ENCODE peak calls at places on chromosomes 11 and 22, in ten cellular contexts. E is upper lobe of right lung, S is SJCRH30, D is heart left ventricle, P is bronchial epithelial cell, F is GM23248, B is GM23338, A is tibial nerve, Y is AG09309, U is colonic mucosa. G is an unnamed sample.

GRCh38 chr22:28899199-28899853 is 16.0 kb downstream of the ZNRF3 start:
- DNase-seq in U (no peak), P (peak), D (no peak), A (no peak), Y (no peak), F (no peak), B (no peak), E (no peak), S (no peak), G (no peak)

GRCh38 chr11:96061730-96062524 is 138.0 kb upstream of the MTMR2 start:
- DNase-seq in Y (no peak), P (peak), A (no peak), D (no peak), S (no peak), B (no peak), F (peak), E (no peak), U (no peak), G (no peak)

GRCh38 chr11:37710031-37710430 is 1112.0 kb upstream of the RAG2 start:
- DNase-seq in B (no peak), S (no peak), F (no peak), P (no peak), A (no peak), D (no peak), U (no peak), Y (peak), E (no peak), G (no peak)

GRCh38 chr11:107908211-107908610 is 20.0 kb upstream of the RAB39A start:
- DNase-seq in A (no peak), D (no peak), S (no peak), U (no peak), B (no peak), E (no peak), Y (no peak), P (no peak), F (no peak), G (no peak)

GRCh38 chr11:62680825-62681240 is 2.0 kb upstream of the UBXN1 start:
- DNase-seq in U (peak), A (peak), E (no peak), S (peak), F (peak), D (peak), Y (no peak), P (peak), B (peak), G (peak)

GRCh38 chr11:110112457-110112856 is 19.3 kb downstream of the ZC3H12C start:
- DNase-seq in D (no peak), A (no peak), P (no peak), U (no peak), E (no peak), F (no peak), B (peak), Y (no peak), S (no peak), G (no peak)

GRCh38 chr11:73465019-73465675 is 88.9 kb downstream of the RELT start:
- DNase-seq in F (peak), P (no peak), E (no peak), U (no peak), S (no peak), D (no peak), A (no peak), B (no peak), Y (no peak), G (no peak)

GRCh38 chr11:128720522-128720985 is 26.7 kb downstream of the FLI1 start:
- DNase-seq in A (no peak), P (no peak), B (peak), U (no peak), D (no peak), Y (no peak), E (no peak), S (no peak), F (no peak), G (no peak)

GRCh38 chr11:104442320-104442719 is 278.4 kb upstream of the PDGFD start:
- DNase-seq in F (no peak), U (no peak), E (no peak), A (no peak), B (no peak), P (peak), Y (no peak), S (no peak), D (no peak), G (no peak)

GRCh38 chr11:35340715-35341114 is 78.6 kb downstream of the SLC1A2 start:
- DNase-seq in E (no peak), B (no peak), Y (no peak), P (no peak), D (no peak), F (no peak), S (no peak), A (no peak), U (no peak), G (no peak)

GRCh38 chr11:43830928-43831440 is 49.6 kb upstream of the ALKBH3 start:
- DNase-seq in A (no peak), U (no peak), F (peak), P (peak), E (no peak), Y (peak), S (peak), B (no peak), D (peak), G (no peak)

GRCh38 chr11:8813658-8814057 is 97.3 kb upstream of the AKIP1 start:
- DNase-seq in S (peak), D (peak), F (peak), B (peak), A (peak), Y (no peak), U (peak), P (peak), E (peak), G (peak)

GRCh38 chr11:65717906-65718305 is 2.7 kb downstream of the RNASEH2C start:
- DNase-seq in U (no peak), B (no peak), E (no peak), S (no peak), P (no peak), F (no peak), D (no peak), Y (no peak), A (no peak), G (no peak)
- H3K4me3 ChIP-seq in U (no peak), B (no peak), E (no peak), S (no peak), P (no peak), F (no peak), D (no peak), Y (no peak), A (no peak), G (no peak)

GRCh38 chr11:86951706-86952105 is 3.5 kb downstream of the FZD4 start:
- DNase-seq in B (no peak), A (no peak), E (no peak), S (no peak), Y (no peak), U (no peak), D (no peak), F (no peak), P (no peak), G (no peak)

GRCh38 chr11:86954288-86955110 is 696 bp downstream of the FZD4 start:
- DNase-seq in U (peak), Y (no peak), F (peak), P (no peak), E (peak), D (peak), A (peak), B (peak), S (peak), G (peak)

GRCh38 chr11:86952221-86952875 is 2.8 kb downstream of the FZD4 start:
- DNase-seq in B (no peak), D (no peak), A (no peak), E (no peak), P (no peak), S (no peak), Y (no peak), U (no peak), F (no peak), G (no peak)

GRCh38 chr11:86955111-86955673 is at the start of gene FZD4:
- DNase-seq in U (peak), F (peak), B (peak), P (peak), E (peak), A (peak), D (peak), Y (peak), S (peak), G (peak)

DNA sequence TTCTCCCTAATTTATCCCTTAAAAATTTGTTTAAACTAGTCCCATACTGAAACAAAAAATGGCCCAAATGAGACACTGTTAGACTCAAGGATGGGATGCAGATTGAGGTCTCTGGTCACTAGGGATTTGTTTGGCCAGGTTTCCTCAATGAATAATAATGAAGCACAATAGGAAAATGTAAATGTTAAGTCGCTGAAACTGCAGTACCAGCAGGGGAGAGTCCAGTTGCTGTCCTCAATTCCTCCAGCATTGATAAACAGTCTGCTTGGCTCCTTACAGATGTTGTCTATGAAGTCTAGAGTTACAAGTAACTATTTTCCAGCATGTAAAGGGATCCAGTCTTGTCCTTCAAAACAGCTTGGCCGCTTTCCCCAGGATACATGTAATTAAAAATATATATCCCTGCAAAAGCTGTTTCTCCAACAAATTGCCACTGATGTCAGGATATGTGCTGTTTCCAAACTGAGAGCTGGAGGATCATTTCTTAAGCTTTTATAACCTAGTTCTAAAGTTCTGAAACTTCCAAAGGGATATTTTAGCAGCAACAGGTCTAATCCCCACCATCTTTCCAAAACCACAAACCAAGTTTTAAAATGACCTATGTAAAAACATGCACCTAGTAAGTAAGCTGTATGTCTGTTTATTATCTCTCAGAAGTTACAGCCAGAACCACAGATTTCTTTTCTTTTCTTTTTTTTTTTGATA is 2.1 kb downstream of the FZD4 start:
- DNase-seq in F (peak), A (no peak), D (no peak), S (peak), U (no peak), B (peak), P (no peak), Y (no peak), E (no peak), G (no peak)
- H3K4me3 ChIP-seq in F (peak), A (peak), D (peak), S (no peak), U (peak), B (no peak), P (no peak), Y (peak), E (peak), G (peak)

GRCh38 chr11:10566257-10566956 is 2.1 kb downstream of the LYVE1 start:
- DNase-seq in U (no peak), F (peak), D (no peak), B (no peak), P (peak), E (no peak), A (no peak), S (no peak), Y (no peak), G (no peak)
- H3K4me3 ChIP-seq in U (no peak), F (no peak), D (peak), B (no peak), P (no peak), E (peak), A (no peak), S (no peak), Y (no peak), G (no peak)

GRCh38 chr11:132075447-132075846 is 705.0 kb downstream of the NTM start:
- DNase-seq in U (no peak), E (no peak), P (no peak), S (no peak), F (no peak), A (no peak), B (no peak), Y (no peak), D (no peak), G (no peak)

GRCh38 chr11:132073787-132074186 is 703.4 kb downstream of the NTM start:
- DNase-seq in S (no peak), E (no peak), A (no peak), F (no peak), B (no peak), Y (no peak), U (no peak), D (no peak), P (no peak), G (no peak)

GRCh38 chr11:132068556-132068955 is 698.1 kb downstream of the NTM start:
- DNase-seq in A (no peak), E (no peak), Y (no peak), F (no peak), B (no peak), D (no peak), P (no peak), S (no peak), U (no peak), G (no peak)

GRCh38 chr11:132072044-132072879 is 701.8 kb downstream of the NTM start:
- DNase-seq in U (no peak), S (no peak), B (no peak), E (no peak), F (peak), P (peak), A (no peak), Y (peak), D (no peak), G (no peak)

DNA sequence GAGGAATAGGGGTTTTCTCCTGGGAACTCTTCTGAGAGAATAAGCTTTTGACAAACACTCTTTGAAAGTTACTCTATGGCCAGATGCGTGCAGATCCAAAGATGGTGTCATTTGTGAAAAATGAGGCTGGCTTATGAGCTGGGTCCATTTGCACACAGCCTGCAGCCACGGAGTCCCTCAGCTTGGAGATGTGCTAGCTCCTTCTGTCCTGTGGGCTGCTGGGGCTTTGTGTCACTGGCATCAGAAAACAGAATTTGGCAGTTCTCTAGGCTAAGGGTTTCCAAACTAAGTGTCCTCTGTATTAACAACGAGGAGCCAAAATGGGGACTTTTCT is 702.4 kb downstream of the NTM start:
- DNase-seq in F (peak), P (no peak), D (no peak), S (no peak), E (no peak), B (no peak), A (no peak), U (no peak), Y (no peak), G (no peak)
- H3K4me3 ChIP-seq in F (peak), P (no peak), D (no peak), S (no peak), E (no peak), B (no peak), A (no peak), U (no peak), Y (no peak), G (no peak)

GRCh38 chr11:2901196-2901796 is 15.7 kb upstream of the CDKN1C start:
- DNase-seq in F (no peak), A (no peak), S (no peak), P (no peak), B (no peak), D (peak), Y (no peak), U (no peak), E (no peak), G (no peak)
- H3K4me3 ChIP-seq in F (peak), A (peak), S (no peak), P (peak), B (peak), D (peak), Y (peak), U (peak), E (peak), G (no peak)

GRCh38 chr11:57458060-57458409 is 2.3 kb upstream of the RTN4RL2 start:
- DNase-seq in F (peak), U (no peak), D (no peak), S (no peak), Y (no peak), B (peak), P (no peak), A (no peak), E (no peak), G (no peak)

GRCh38 chr11:57459112-57460016 is 964 bp upstream of the RTN4RL2 start:
- DNase-seq in E (no peak), P (no peak), U (no peak), B (peak), Y (no peak), D (no peak), A (no peak), F (peak), S (no peak), G (no peak)

GRCh38 chr11:57457643-57458023 is 2.7 kb upstream of the RTN4RL2 start:
- DNase-seq in P (no peak), B (no peak), F (no peak), U (no peak), D (no peak), Y (no peak), S (no peak), A (no peak), E (no peak), G (no peak)

GRCh38 chr11:57456960-57457642 is 3.2 kb upstream of the RTN4RL2 start:
- DNase-seq in Y (peak), A (peak), E (peak), U (peak), D (peak), F (peak), P (peak), S (peak), B (peak), G (peak)

DNA sequence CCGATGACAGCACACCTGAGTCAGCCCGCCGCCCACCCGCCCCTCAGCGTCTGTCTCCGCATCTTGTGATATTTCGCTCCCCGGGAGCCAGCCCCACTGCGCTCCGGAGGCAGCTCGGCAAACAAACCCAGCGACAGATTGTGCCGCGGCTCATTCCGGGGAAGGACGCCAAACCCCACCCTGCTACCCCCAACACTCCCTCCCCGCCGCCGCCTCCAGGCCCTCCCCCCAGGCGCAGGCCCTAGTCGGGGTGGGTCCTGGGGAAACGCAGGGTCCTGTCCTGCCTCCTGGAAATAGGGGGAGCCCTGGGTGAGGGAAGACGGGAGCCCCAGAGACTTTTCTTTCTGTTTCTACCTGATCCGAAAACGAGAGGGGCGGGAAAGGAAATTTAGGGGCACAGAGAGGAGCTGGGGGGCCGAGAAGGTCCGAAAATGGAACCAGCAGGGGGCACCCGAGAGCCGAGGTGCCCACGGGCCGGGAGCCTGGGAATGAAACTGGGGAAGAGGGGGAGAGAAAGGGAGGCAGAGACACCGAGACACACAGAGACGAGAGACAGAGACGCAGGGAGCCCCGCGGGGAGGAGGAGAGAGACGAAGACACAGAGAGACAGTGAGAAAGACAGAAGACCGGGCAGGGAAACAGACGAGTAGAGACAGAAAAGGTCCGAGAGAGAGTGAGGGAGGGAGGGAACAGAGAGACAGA is 1.8 kb upstream of the RTN4RL2 start:
- DNase-seq in P (no peak), S (peak), A (peak), E (peak), D (peak), Y (no peak), B (peak), U (peak), F (peak), G (peak)
- H3K4me3 ChIP-seq in P (peak), S (peak), A (peak), E (peak), D (peak), Y (peak), B (peak), U (peak), F (peak), G (peak)

DNA sequence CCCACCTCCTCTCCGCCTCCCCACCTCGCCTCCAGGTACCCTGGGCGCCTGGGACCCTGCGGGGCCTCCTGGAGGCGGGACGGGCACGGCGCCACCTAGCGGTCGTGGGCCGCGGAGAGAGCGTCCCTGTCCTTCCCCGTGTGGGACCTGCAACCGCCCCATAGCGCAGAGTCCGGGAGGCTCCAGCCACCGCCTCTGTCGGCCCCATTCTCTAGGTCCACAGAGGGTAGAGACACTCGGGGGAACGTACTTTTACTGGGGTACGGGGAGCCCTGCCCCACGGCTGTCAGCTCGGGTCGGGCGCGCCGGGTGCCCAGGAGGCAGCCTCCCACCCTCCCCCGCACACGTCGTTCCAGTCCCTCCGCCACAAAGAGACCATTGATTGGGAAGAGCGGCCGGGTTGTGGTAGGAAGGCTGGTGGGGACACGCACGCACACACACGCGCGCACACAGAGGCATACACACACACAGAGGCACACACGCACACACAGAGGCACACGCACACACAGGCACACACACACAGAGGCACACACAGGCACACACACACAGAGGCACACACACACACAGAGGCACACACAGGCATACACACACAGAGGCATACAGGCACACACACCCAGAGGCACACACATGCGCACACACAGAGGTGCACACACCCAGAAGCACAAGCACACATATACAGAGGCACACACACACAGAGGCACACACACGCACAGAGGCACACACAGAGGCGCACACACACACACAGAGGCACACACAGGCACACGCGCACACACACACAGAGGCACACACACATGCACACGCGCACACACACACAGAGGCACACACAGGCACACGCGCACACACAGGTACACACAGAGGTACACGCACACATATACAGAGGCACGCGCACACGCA is 12.6 kb upstream of the NECTIN1 start:
- DNase-seq in F (peak), E (peak), Y (no peak), U (peak), B (peak), D (peak), P (no peak), S (no peak), A (no peak), G (no peak)
- H3K4me3 ChIP-seq in F (no peak), E (no peak), Y (no peak), U (no peak), B (peak), D (peak), P (no peak), S (no peak), A (no peak), G (no peak)

G was measured in lower leg skin.